ENCODE peak calls at places on chromosome 20, in five cellular contexts. Z is neural crest cell, K is NCI-H524, O is NCI-H1436, F is Right ventricle myocardium superior. J is an unnamed sample.
A peak's percentile ranks its signal among the peaks of the same experiment; 100 is the strongest.

GRCh38 chr20:7650481-7650880 is 289.8 kb downstream of the HAO1 start:
- DNase-seq in F (no peak), K (no peak), O (no peak), Z (no peak), J (no peak)

GRCh38 chr20:62937353-62938104 is 418 bp upstream of the GID8 start:
- DNase-seq in F (peak; percentile 98), O (peak; percentile 93), Z (peak; percentile 96), K (peak; percentile 87), J (peak; percentile 86)

GRCh38 chr20:12207875-12208274 is 290.2 kb downstream of the BTBD3 start:
- DNase-seq in K (peak; percentile 53), Z (peak; percentile 54), F (no peak), O (peak; percentile 6), J (no peak)

GRCh38 chr20:22763257-22763906 is 179.0 kb upstream of the FOXA2 start:
- DNase-seq in F (peak; percentile 50), O (no peak), Z (no peak), K (no peak), J (no peak)

GRCh38 chr20:30598460-30599230 is 658.8 kb upstream of the DEFB115 start:
- DNase-seq in F (no peak), O (no peak), Z (no peak), K (no peak), J (no peak)

GRCh38 chr20:2485662-2486061 is 15.1 kb upstream of the SNRPB start:
- DNase-seq in F (peak; percentile 73), Z (no peak), O (no peak), K (no peak), J (no peak)

GRCh38 chr20:18138266-18138582 is 561 bp downstream of the KAT14 start:
- DNase-seq in F (no peak), Z (no peak), K (no peak), O (no peak), J (no peak)

GRCh38 chr20:31560094-31560899 is 44.8 kb upstream of the ID1 start:
- DNase-seq in F (peak; percentile 83), K (peak; percentile 43), Z (peak; percentile 77), O (peak; percentile 40), J (no peak)

GRCh38 chr20:37524859-37525708 is 2.6 kb downstream of the BLCAP start:
- DNase-seq in Z (no peak), K (peak; percentile 52), O (no peak), F (no peak), J (no peak)

GRCh38 chr20:57980526-57980925 is 247.9 kb downstream of the ANKRD60 start:
- DNase-seq in F (no peak), O (no peak), Z (no peak), K (no peak), J (no peak)

GRCh38 chr20:3307695-3308094 is 68.7 kb upstream of the SLC4A11 start:
- DNase-seq in Z (no peak), O (no peak), F (no peak), K (no peak), J (no peak)

GRCh38 chr20:33539129-33539528 is 49.2 kb downstream of the CBFA2T2 start:
- DNase-seq in F (no peak), K (no peak), O (no peak), Z (no peak), J (no peak)

GRCh38 chr20:21510995-21511394 is 2.9 kb downstream of the NKX2-2 start:
- DNase-seq in Z (no peak), K (no peak), O (no peak), F (no peak), J (no peak)

GRCh38 chr20:46963758-46964181 is 69.1 kb downstream of the EYA2 start:
- DNase-seq in O (no peak), F (no peak), K (peak; percentile 19), Z (no peak), J (no peak)

GRCh38 chr20:32972181-32973076 is 31.8 kb downstream of the SUN5 start:
- DNase-seq in Z (no peak), O (no peak), K (no peak), F (no peak), J (no peak)

GRCh38 chr20:25042531-25043498 is 15.1 kb downstream of the ACSS1 start:
- DNase-seq in K (no peak), Z (no peak), O (no peak), F (peak; percentile 82), J (no peak)

GRCh38 chr20:57089701-57090144 is 176.7 kb downstream of the BMP7 start:
- DNase-seq in O (no peak), F (peak; percentile 79), Z (peak; percentile 86), K (no peak), J (peak; percentile 83)

GRCh38 chr20:57999465-58000111 is 228.9 kb downstream of the ANKRD60 start:
- DNase-seq in K (no peak), F (peak; percentile 64), O (no peak), Z (no peak), J (no peak)

GRCh38 chr20:10006461-10006860 is 28.3 kb upstream of the ANKEF1 start:
- DNase-seq in O (no peak), F (no peak), Z (no peak), K (no peak), J (no peak)

GRCh38 chr20:62933966-62934365 is 4.0 kb upstream of the GID8 start:
- DNase-seq in O (no peak), Z (no peak), K (no peak), F (no peak), J (no peak)

GRCh38 chr20:50450961-50451752 is 59.0 kb upstream of the PTPN1 start:
- DNase-seq in K (no peak), O (no peak), Z (no peak), F (peak; percentile 57), J (no peak)

GRCh38 chr20:42204261-42204660 is 586.1 kb upstream of the CHD6 start:
- DNase-seq in O (no peak), Z (no peak), K (peak; percentile 15), F (no peak), J (no peak)

GRCh38 chr20:63433351-63433750 is 39.1 kb downstream of the KCNQ2 start:
- DNase-seq in Z (no peak), K (no peak), F (no peak), O (no peak), J (no peak)

GRCh38 chr20:12722096-12722495 is 286.7 kb upstream of the SPTLC3 start:
- DNase-seq in K (no peak), Z (no peak), F (no peak), O (no peak), J (no peak)

J was measured in 8988T.